ENCODE peak calls at places on chromosomes 7 and 10, in nine cellular contexts. S is astrocyte of the cerebellum, U is dorsolateral prefrontal cortex, P is HT1080, X is Caki2, G is hepatic stellate cell, N is SJSA1, B is left cardiac atrium, D is germinal center. O is an unnamed sample.

GRCh38 chr10:27678166-27678565 is 67.5 kb downstream of the MKX start:
- DNase-seq in S (no peak), U (no peak), P (no peak), X (no peak), G (no peak), N (no peak), B (no peak), D (no peak), O (no peak)

GRCh38 chr10:31599626-31600504 is 280.8 kb downstream of the ZEB1 start:
- DNase-seq in S (no peak), U (no peak), P (peak; percentile 41), X (peak; percentile 24), G (no peak), N (peak; percentile 11), B (no peak), D (no peak), O (peak; percentile 8)

GRCh38 chr7:132666076-132666775 is 90.0 kb upstream of the PLXNA4 start:
- DNase-seq in S (no peak), U (no peak), P (peak; percentile 43), X (no peak), G (no peak), N (no peak), B (no peak), D (no peak), O (no peak)

GRCh38 chr10:100347568-100348195 is 649 bp downstream of the SCD start:
- DNase-seq in S (no peak), U (no peak), P (no peak), X (no peak), G (no peak), N (no peak), B (no peak), D (no peak), O (no peak)

GRCh38 chr10:48976208-48976607 is 36.6 kb upstream of the LRRC18 start:
- DNase-seq in S (no peak), U (no peak), P (peak; percentile 13), X (peak; percentile 32), G (no peak), N (no peak), B (no peak), D (no peak), O (peak; percentile 27)

GRCh38 chr7:47465191-47465590 is 116.7 kb downstream of the TNS3 start:
- DNase-seq in S (no peak), U (no peak), P (no peak), X (no peak), G (no peak), N (no peak), B (no peak), D (no peak), O (no peak)

GRCh38 chr7:18426564-18427226 is 68.9 kb upstream of the HDAC9 start:
- DNase-seq in S (no peak), U (no peak), P (peak; percentile 67), X (peak; percentile 3), G (no peak), N (peak; percentile 54), B (no peak), D (no peak), O (no peak)

GRCh38 chr7:15015545-15016314 is 113.2 kb upstream of the DGKB start:
- DNase-seq in S (peak; percentile 76), U (no peak), P (peak; percentile 67), X (peak; percentile 75), G (no peak), N (peak; percentile 24), B (peak; percentile 24), D (peak; percentile 8), O (peak; percentile 94)

GRCh38 chr7:66224171-66224773 is 19.1 kb downstream of the TPST1 start:
- DNase-seq in S (no peak), U (no peak), P (no peak), X (no peak), G (no peak), N (no peak), B (no peak), D (no peak), O (no peak)

GRCh38 chr7:105880571-105881330 is 4.4 kb upstream of the ATXN7L1 start:
- DNase-seq in S (no peak), U (no peak), P (no peak), X (no peak), G (no peak), N (no peak), B (no peak), D (no peak), O (no peak)

GRCh38 chr7:94529516-94529915 is 19.9 kb downstream of the CASD1 start:
- DNase-seq in S (peak; percentile 40), U (no peak), P (no peak), X (no peak), G (no peak), N (no peak), B (no peak), D (no peak), O (no peak)

GRCh38 chr10:47156873-47157272 is 143.1 kb upstream of the GDF10 start:
- DNase-seq in S (no peak), U (no peak), P (no peak), X (no peak), G (no peak), N (no peak), B (no peak), D (no peak), O (no peak)

GRCh38 chr10:127635882-127636281 is 86.8 kb downstream of the NPS start:
- DNase-seq in S (no peak), U (no peak), P (no peak), X (no peak), G (no peak), N (no peak), B (no peak), D (no peak), O (no peak)

GRCh38 chr7:47298636-47299035 is 283.3 kb downstream of the TNS3 start:
- DNase-seq in S (no peak), U (no peak), P (no peak), X (no peak), G (no peak), N (no peak), B (no peak), D (no peak), O (no peak)

GRCh38 chr7:116561697-116562483 is 37.1 kb downstream of the CAV1 start:
- DNase-seq in S (no peak), U (no peak), P (no peak), X (no peak), G (no peak), N (no peak), B (peak; percentile 26), D (no peak), O (no peak)

GRCh38 chr7:17142831-17143541 is 155.5 kb upstream of the AHR start:
- DNase-seq in S (no peak), U (no peak), P (no peak), X (no peak), G (no peak), N (peak; percentile 6), B (no peak), D (no peak), O (peak; percentile 13)

GRCh38 chr7:115019882-115020605 is 98.2 kb downstream of the MDFIC start:
- DNase-seq in S (no peak), U (no peak), P (no peak), X (no peak), G (no peak), N (no peak), B (no peak), D (no peak), O (no peak)